ENCODE peak calls at places on chromosomes 3 and 15, in six cellular contexts. F, W, E, Y, K and Z are unnamed samples.
A peak's percentile ranks its signal among the peaks of the same experiment; 100 is the strongest.

GRCh38 chr3:66665021-66665695 is 164.3 kb upstream of the LRIG1 start:
- DNase-seq in Y (no peak), F (no peak), K (no peak), W (no peak), E (no peak), Z (no peak)

GRCh38 chr3:139357899-139358298 is 14.1 kb downstream of the MRPS22 start:
- DNase-seq in K (no peak), Y (no peak), E (no peak), F (no peak), W (no peak), Z (no peak)

GRCh38 chr3:73509066-73509465 is 115.7 kb downstream of the PDZRN3 start:
- DNase-seq in Y (no peak), W (no peak), K (no peak), E (no peak), F (no peak), Z (no peak)

GRCh38 chr15:41483519-41483918 is 10.2 kb upstream of the ITPKA start:
- DNase-seq in E (no peak), K (no peak), W (no peak), F (no peak), Y (no peak), Z (no peak)

GRCh38 chr3:175601521-175601920 is 742.4 kb downstream of the NAALADL2 start:
- DNase-seq in E (no peak), Y (no peak), F (no peak), W (no peak), K (no peak), Z (no peak)

GRCh38 chr15:25784876-25785642 is 78.1 kb downstream of the ATP10A start:
- DNase-seq in E (no peak), F (no peak), K (no peak), Y (no peak), W (peak; percentile 49), Z (no peak)

GRCh38 chr3:49867871-49868321 is 1.8 kb downstream of the CAMKV start:
- DNase-seq in K (no peak), Y (peak; percentile 35), F (no peak), W (no peak), E (peak; percentile 41), Z (peak; percentile 35)

GRCh38 chr3:127911421-127911931 is 3.6 kb upstream of the KBTBD12 start:
- DNase-seq in Y (no peak), F (no peak), E (no peak), K (no peak), W (no peak), Z (no peak)

GRCh38 chr3:124281453-124282316 is 289.8 kb upstream of the ROPN1 start:
- DNase-seq in Y (no peak), K (no peak), E (peak; percentile 75), F (no peak), W (no peak), Z (peak; percentile 25)